ENCODE peak calls at places on chromosomes 5 and 9, in four cellular contexts. C is HEK293T, E is glutamatergic neuron, U is mesendoderm. B is an unnamed sample.

GRCh38 chr5:174493536-174493935 is 230.8 kb upstream of the MSX2 start:
- DNase-seq in C (no peak), E (no peak), U (peak; percentile 25), B (peak; percentile 65)

GRCh38 chr5:160021818-160022446 is 13.0 kb downstream of the TTC1 start:
- DNase-seq in C (peak; percentile 68), E (peak; percentile 24), U (peak; percentile 62), B (peak; percentile 58)

GRCh38 chr5:75536147-75536546 is 24.5 kb downstream of the POLK start:
- DNase-seq in E (no peak), U (peak; percentile 12), C (no peak), B (peak; percentile 3)

GRCh38 chr9:33452828-33453271 is 5.5 kb upstream of the AQP3 start:
- DNase-seq in C (peak; percentile 75), U (peak; percentile 94), E (peak; percentile 81), B (peak; percentile 76)

GRCh38 chr5:55004728-55005127 is 19.3 kb upstream of the GZMK start:
- DNase-seq in E (no peak), C (no peak), U (no peak), B (no peak)

GRCh38 chr9:133954862-133955529 is 37.1 kb downstream of the VAV2 start:
- DNase-seq in E (peak; percentile 23), U (no peak), C (no peak), B (no peak)

GRCh38 chr5:141430332-141431113 is at the start of gene PCDHGA12:
- DNase-seq in C (peak; percentile 18), E (no peak), U (no peak), B (no peak)

GRCh38 chr5:132294728-132295504 is 722 bp downstream of the SLC22A4 start:
- DNase-seq in E (peak; percentile 40), U (peak; percentile 86), C (no peak), B (no peak)

GRCh38 chr9:110583237-110583636 is 3.7 kb upstream of the SVEP1 start:
- DNase-seq in U (no peak), C (no peak), E (no peak), B (no peak)

GRCh38 chr5:138978085-138978484 is 103.0 kb upstream of the LRRTM2 start:
- DNase-seq in C (no peak), E (no peak), U (peak; percentile 53), B (no peak)

GRCh38 chr5:132810605-132811004 is 2.5 kb upstream of the SOWAHA start:
- DNase-seq in E (no peak), U (no peak), C (no peak), B (no peak)

GRCh38 chr5:26669523-26669922 is 368.9 kb downstream of the CDH9 start:
- DNase-seq in U (no peak), C (no peak), E (no peak), B (no peak)

GRCh38 chr5:147371290-147371689 is 136.5 kb downstream of the STK32A start:
- DNase-seq in U (no peak), C (no peak), E (no peak), B (no peak)

GRCh38 chr5:100777680-100778281 is 125.3 kb downstream of the ST8SIA4 start:
- DNase-seq in U (peak; percentile 25), C (no peak), E (no peak), B (no peak)

GRCh38 chr9:87793292-87793691 is 67.4 kb downstream of the CTSL start:
- DNase-seq in U (peak; percentile 32), C (no peak), E (no peak), B (no peak)

GRCh38 chr9:137463931-137464290 is 4.8 kb upstream of the NSMF start:
- DNase-seq in E (no peak), C (no peak), U (no peak), B (no peak)

GRCh38 chr9:100066539-100066938 is 32.3 kb downstream of the ERP44 start:
- DNase-seq in E (peak; percentile 42), C (peak; percentile 13), U (peak; percentile 12), B (no peak)

GRCh38 chr5:167614294-167615104 is 676.9 kb upstream of the WWC1 start:
- DNase-seq in E (no peak), C (no peak), U (peak; percentile 33), B (no peak)

GRCh38 chr9:129324808-129325491 is 146.9 kb upstream of the IER5L start:
- DNase-seq in E (no peak), C (no peak), U (no peak), B (no peak)

GRCh38 chr5:138698713-138699112 is 54.5 kb upstream of the CTNNA1 start:
- DNase-seq in E (no peak), C (no peak), U (no peak), B (no peak)

GRCh38 chr5:8908055-8908683 is 637.7 kb downstream of the SEMA5A start:
- DNase-seq in E (peak; percentile 74), U (peak; percentile 72), C (peak; percentile 46), B (peak; percentile 41)

GRCh38 chr9:128412120-128412790 is 8.4 kb upstream of the CERCAM start:
- DNase-seq in U (peak; percentile 92), C (peak; percentile 85), E (peak; percentile 98), B (peak; percentile 87)

GRCh38 chr9:138069731-138070456 is 192.3 kb downstream of the CACNA1B start:
- DNase-seq in C (no peak), E (no peak), U (no peak), B (peak; percentile 27)

GRCh38 chr5:10896016-10896415 is 135.0 kb upstream of the DAP start:
- DNase-seq in C (no peak), U (no peak), E (no peak), B (no peak)

GRCh38 chr5:172487671-172488070 is 33.3 kb upstream of the SH3PXD2B start:
- DNase-seq in C (no peak), E (no peak), U (no peak), B (no peak)